ENCODE peak calls at places on chromosome 1, in seven cellular contexts. A is psoas muscle, S is upper lobe of right lung, Y is fibroblast of lung, C is transverse colon, E is spleen, Z is neural progenitor cell. I is an unnamed sample.

GRCh38 chr1:204777591-204777990 is 92.1 kb upstream of the LRRN2 start:
- DNase-seq in A (no peak), S (no peak), Y (no peak), C (no peak), Z (no peak), E (no peak), I (no peak)

GRCh38 chr1:150507912-150508864 is at the start of gene ECM1:
- DNase-seq in Y (peak; percentile 83), E (peak; percentile 47), S (no peak), Z (no peak), C (peak; percentile 55), A (peak; percentile 59), I (peak; percentile 85)

GRCh38 chr1:13752852-13753251 is 52.9 kb downstream of the PRDM2 start:
- DNase-seq in S (no peak), A (no peak), Z (no peak), Y (no peak), C (no peak), E (no peak), I (no peak)

GRCh38 chr1:111769517-111770146 is 13.9 kb downstream of the DDX20 start:
- DNase-seq in Y (peak; percentile 54), A (no peak), C (peak; percentile 26), E (no peak), S (no peak), Z (peak; percentile 57), I (no peak)

GRCh38 chr1:54276617-54277450 is 76.9 kb downstream of the MRPL37 start:
- DNase-seq in S (no peak), Z (no peak), A (no peak), Y (no peak), C (no peak), E (no peak), I (no peak)

GRCh38 chr1:236914375-236914774 is 89.9 kb downstream of the MT1HL1 start:
- DNase-seq in Y (no peak), S (no peak), A (no peak), C (no peak), Z (no peak), E (no peak), I (no peak)

GRCh38 chr1:243950166-243950565 is 100.1 kb upstream of the AKT3 start:
- DNase-seq in E (no peak), A (peak; percentile 27), Z (no peak), S (no peak), Y (peak; percentile 96), C (no peak), I (no peak)

GRCh38 chr1:59521456-59521855 is 224.6 kb downstream of the FGGY start:
- DNase-seq in C (no peak), Z (no peak), A (no peak), E (no peak), S (no peak), Y (peak; percentile 73), I (no peak)

GRCh38 chr1:95407146-95407863 is 173.3 kb downstream of the RWDD3 start:
- DNase-seq in Y (no peak), Z (peak; percentile 10), C (no peak), E (no peak), S (no peak), A (no peak), I (no peak)

GRCh38 chr1:195981448-195982139 is 626.6 kb downstream of the KCNT2 start:
- DNase-seq in E (no peak), Y (peak; percentile 47), Z (no peak), C (no peak), A (no peak), S (no peak), I (no peak)

GRCh38 chr1:203692565-203693470 is 66.2 kb downstream of the ATP2B4 start:
- DNase-seq in C (peak; percentile 75), Y (peak; percentile 96), E (no peak), S (peak; percentile 79), Z (no peak), A (peak; percentile 85), I (peak; percentile 94)

GRCh38 chr1:203696673-203697072 is 68.3 kb upstream of the LAX1 start:
- DNase-seq in A (no peak), Z (no peak), S (no peak), Y (no peak), C (no peak), E (no peak), I (no peak)

GRCh38 chr1:203691454-203691853 is 64.8 kb downstream of the ATP2B4 start:
- DNase-seq in Z (no peak), E (no peak), A (no peak), S (no peak), C (no peak), Y (no peak), I (no peak)

GRCh38 chr1:203698144-203698543 is 66.8 kb upstream of the LAX1 start:
- DNase-seq in E (no peak), S (no peak), Y (no peak), C (no peak), A (no peak), Z (no peak), I (no peak)

GRCh38 chr1:203695116-203695515 is 68.5 kb downstream of the ATP2B4 start:
- DNase-seq in C (no peak), A (peak; percentile 22), Y (no peak), E (no peak), S (no peak), Z (no peak), I (no peak)
- H3K4me1 ChIP-seq in C (peaks cover 69% of the 10 kb centered on the region), A (peaks cover 27% of the 10 kb centered on the region), Y (peaks cover 24% of the 10 kb centered on the region), E (peaks cover 34% of the 10 kb centered on the region), S (peaks cover 30% of the 10 kb centered on the region), Z (peaks cover 3% of the 10 kb centered on the region), I (peaks cover 71% of the 10 kb centered on the region)

GRCh38 chr1:224497714-224498573 is 63.3 kb upstream of the WDR26 start:
- DNase-seq in Y (peak; percentile 93), C (no peak), Z (peak; percentile 49), E (no peak), S (no peak), A (peak; percentile 30), I (peak; percentile 82)

GRCh38 chr1:224499204-224499603 is 64.6 kb upstream of the WDR26 start:
- DNase-seq in Z (no peak), E (no peak), C (no peak), Y (peak; percentile 45), A (no peak), S (no peak), I (no peak)

GRCh38 chr1:224500802-224501201 is 66.2 kb upstream of the WDR26 start:
- DNase-seq in Y (no peak), Z (no peak), C (no peak), S (no peak), A (no peak), E (no peak), I (no peak)

GRCh38 chr1:224496826-224497225 is 62.2 kb upstream of the WDR26 start:
- DNase-seq in C (no peak), S (no peak), Y (no peak), E (no peak), Z (no peak), A (no peak), I (no peak)

DNA sequence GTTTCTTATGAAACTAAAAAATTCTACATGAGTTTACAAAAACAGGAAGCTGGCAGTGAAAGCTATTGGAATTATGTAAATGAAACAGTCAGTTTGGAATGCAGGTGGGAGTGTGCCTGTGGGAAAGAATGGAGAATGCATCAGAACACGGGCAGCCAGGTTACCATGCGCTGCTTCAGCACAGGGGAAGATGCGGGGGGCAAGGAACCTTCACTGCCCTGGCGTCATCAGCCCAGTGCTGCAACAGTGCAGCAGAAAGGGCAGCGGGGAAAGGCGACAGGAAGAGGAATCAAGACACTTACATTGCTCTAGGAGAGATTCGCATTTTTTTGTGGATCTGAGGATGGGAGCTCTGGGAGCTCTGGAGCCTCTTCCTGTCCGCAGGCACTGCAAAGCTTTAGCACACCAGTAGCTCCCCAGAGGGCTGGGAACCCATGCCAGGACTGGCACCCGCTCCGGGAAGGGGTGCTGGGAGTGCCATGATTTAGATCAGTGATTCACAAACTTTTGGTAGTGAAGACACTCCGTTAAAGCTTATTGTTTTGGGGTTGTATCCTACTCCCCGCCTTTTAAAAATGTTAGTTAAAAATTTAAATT is 64.1 kb upstream of the WDR26 start:
- DNase-seq in S (no peak), C (no peak), A (no peak), Y (peak; percentile 93), Z (peak; percentile 54), E (no peak), I (no peak)
- H3K4me3 ChIP-seq in S (no peak overlapping the region), C (no peak overlapping the region), A (no peak overlapping the region), Y (no peak overlapping the region), Z (no peak overlapping the region), E (no peak overlapping the region), I (no peak overlapping the region)

DNA sequence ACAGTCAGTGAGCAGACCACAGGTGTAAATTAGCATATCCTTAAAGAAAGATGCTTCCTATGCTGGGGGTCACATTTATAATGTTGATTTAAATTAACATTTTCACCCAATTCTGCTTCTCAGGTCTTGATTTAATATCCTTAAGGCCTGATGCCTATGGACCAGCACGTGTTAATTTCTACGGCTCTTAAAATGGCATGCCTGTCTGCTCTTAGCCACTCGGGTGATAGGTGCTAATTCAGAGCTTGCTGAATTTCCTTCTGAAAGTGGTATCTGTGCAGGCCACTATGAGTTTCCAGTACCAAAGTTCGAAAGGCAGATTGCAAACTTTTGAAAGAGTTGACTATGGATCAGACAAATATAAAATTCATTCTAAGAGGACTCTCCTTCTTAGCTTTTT is 487.4 kb upstream of the ADGRL2 start:
- DNase-seq in Y (no peak), E (no peak), A (no peak), C (no peak), Z (no peak), S (no peak), I (no peak)
- H3K36me3 ChIP-seq in Y (no peaks in the 10 kb centered on the region), E (no peaks in the 10 kb centered on the region), A (no peaks in the 10 kb centered on the region), C (no peaks in the 10 kb centered on the region), Z (no peaks in the 10 kb centered on the region), S (no peaks in the 10 kb centered on the region), I (no peaks in the 10 kb centered on the region)

GRCh38 chr1:1401457-1402010 is 2.4 kb upstream of the CCNL2 start:
- DNase-seq in S (no peak), E (no peak), Z (no peak), Y (no peak), C (no peak), A (no peak), I (no peak)
- H3K4me1 ChIP-seq in S (peaks cover 31% of the 10 kb centered on the region), E (peaks cover 93% of the 10 kb centered on the region), Z (peaks cover 19% of the 10 kb centered on the region), Y (peaks cover 21% of the 10 kb centered on the region), C (peaks cover 45% of the 10 kb centered on the region), A (peaks cover 47% of the 10 kb centered on the region), I (peaks cover 47% of the 10 kb centered on the region)

DNA sequence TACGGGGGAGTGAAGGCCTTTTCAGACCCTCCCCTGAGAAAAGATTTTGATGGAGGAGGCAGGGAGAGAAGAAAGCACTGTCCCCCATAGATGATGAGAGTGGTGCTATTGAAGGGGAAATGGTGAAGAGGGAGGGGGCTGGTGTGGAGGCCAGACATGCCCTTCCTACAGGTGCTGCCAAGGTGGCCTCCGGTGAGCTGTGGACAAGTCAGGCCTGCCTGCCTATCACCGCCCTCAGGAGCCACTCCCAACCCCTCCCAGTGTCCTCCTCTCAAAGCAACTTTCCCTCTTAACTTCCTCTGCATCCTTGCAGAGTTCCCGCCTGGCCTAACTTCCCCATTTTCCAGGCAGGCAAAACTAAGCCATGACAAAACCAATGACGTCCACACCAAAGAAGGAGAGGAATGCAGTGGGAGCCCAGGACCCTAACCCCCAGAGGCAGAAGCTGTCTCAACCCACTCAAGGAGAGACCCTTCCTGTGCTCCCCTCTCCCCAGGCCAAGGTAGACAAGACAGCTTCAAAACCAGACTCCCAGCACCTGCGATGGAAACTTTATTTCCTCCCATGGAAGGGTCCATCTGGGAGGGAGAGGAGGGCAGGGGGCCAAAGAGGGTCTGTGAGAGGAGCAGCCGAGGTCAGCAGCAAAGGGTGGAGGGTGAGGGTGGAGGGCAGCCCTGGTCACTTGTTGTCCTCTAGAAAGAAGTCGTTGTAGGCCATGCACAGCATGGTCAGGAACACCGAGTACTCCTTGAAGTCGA is 1.0 kb upstream of the S100A6 start:
- DNase-seq in S (peak; percentile 81), Z (no peak), C (peak; percentile 84), A (no peak), Y (no peak), E (peak; percentile 74), I (no peak)
- H3K4me3 ChIP-seq in S (peak overlapping the region; percentile 87), Z (no peak overlapping the region), C (peak overlapping the region; percentile 77), A (peak overlapping the region; percentile 77), Y (peak overlapping the region; percentile 100), E (peak overlapping the region; percentile 68), I (peak overlapping the region; percentile 67)